ENCODE peak calls at places on chromosome X, in four cellular contexts. B, V, D and I are unnamed samples.

GRCh38 chrX:107450823-107451509 is 1.5 kb downstream of the FRMPD3 start:
- DNase-seq in D (peak), B (no peak), V (no peak), I (peak)

GRCh38 chrX:136475236-136475635 is 12.5 kb upstream of the BRS3 start:
- DNase-seq in B (no peak), V (no peak), D (no peak), I (no peak)

GRCh38 chrX:110852180-110852579 is 56.6 kb upstream of the CHRDL1 start:
- DNase-seq in D (peak), V (peak), B (peak), I (no peak)

GRCh38 chrX:119756926-119757635 is 1.3 kb upstream of the SOWAHD start:
- DNase-seq in B (no peak), V (peak), D (peak), I (no peak)

GRCh38 chrX:153773218-153773611 is 7.6 kb upstream of the SRPK3 start:
- DNase-seq in V (no peak), B (no peak), D (no peak), I (no peak)

GRCh38 chrX:139739138-139739537 is 31.2 kb upstream of the MCF2 start:
- DNase-seq in V (no peak), D (no peak), B (peak), I (no peak)

GRCh38 chrX:12949205-12949926 is 25.5 kb upstream of the TMSB4X start:
- DNase-seq in V (peak), B (peak), D (no peak), I (no peak)

GRCh38 chrX:57211906-57212305 is 74.6 kb upstream of the FAAH2 start:
- DNase-seq in D (peak), B (no peak), V (peak), I (no peak)

GRCh38 chrX:1534321-1535168 is 2.4 kb downstream of the P2RY8 start:
- DNase-seq in D (peak), V (no peak), B (no peak), I (no peak)

GRCh38 chrX:11138498-11139390 is 27.6 kb downstream of the HCCS start:
- DNase-seq in D (no peak), V (no peak), B (no peak), I (no peak)

GRCh38 chrX:117407449-117408170 is 709.0 kb downstream of the KLHL13 start:
- DNase-seq in B (no peak), D (no peak), V (peak), I (no peak)

GRCh38 chrX:74514384-74514783 is 93.1 kb downstream of the SLC16A2 start:
- DNase-seq in D (no peak), V (no peak), B (no peak), I (no peak)

GRCh38 chrX:87664381-87664780 is 146.8 kb downstream of the KLHL4 start:
- DNase-seq in D (no peak), V (peak), B (peak), I (peak)

GRCh38 chrX:38318196-38318595 is 9.1 kb downstream of the RPGR start:
- DNase-seq in B (no peak), V (no peak), D (no peak), I (no peak)

GRCh38 chrX:25219480-25219879 is 203.7 kb upstream of the ARX start:
- DNase-seq in B (no peak), D (no peak), V (no peak), I (no peak)
- H3K4me3 ChIP-seq in B (no peak), D (no peak), V (no peak), I (no peak)

GRCh38 chrX:18574591-18574990 is 97.3 kb downstream of the RS1 start:
- DNase-seq in B (peak), D (no peak), V (peak), I (no peak)
- H3K18ac ChIP-seq in B (no peak), D (no peak), V (no peak), I (no peak)

GRCh38 chrX:133437356-133437755 is 22.1 kb upstream of the GPC4 start:
- DNase-seq in V (no peak), B (no peak), D (no peak), I (no peak)
- H3K4ac ChIP-seq in V (no peak), B (no peak), D (peak), I (no peak)

GRCh38 chrX:2828404-2829065 is at the start of gene GYG2:
- DNase-seq in V (peak), B (peak), D (peak), I (peak)
- H3K4me3 ChIP-seq in V (peak), B (peak), D (peak), I (peak)

DNA sequence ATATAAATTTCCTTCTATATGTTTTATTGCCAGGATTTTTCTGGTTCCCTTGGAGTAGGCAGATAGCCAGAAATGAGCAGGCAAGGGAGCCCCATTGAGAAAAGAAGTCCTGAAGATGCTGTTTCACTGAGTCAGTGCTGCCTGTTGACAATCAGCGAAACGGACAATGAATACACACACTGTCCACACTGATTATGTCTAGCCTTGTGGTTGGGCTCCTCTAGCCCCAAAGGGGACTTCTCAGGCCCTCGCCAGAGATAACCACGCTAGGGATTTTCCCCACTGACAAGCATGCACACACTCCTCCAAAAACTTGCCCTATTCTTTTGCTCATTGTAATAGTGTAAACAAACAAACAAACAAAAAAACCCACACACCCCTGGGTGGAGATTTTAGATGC is 369.3 kb downstream of the DMD start:
- DNase-seq in D (no peak), B (no peak), V (no peak), I (no peak)
- H3K18ac ChIP-seq in D (no peak), B (no peak), V (no peak), I (no peak)

GRCh38 chrX:48737940-48738339 is 23.6 kb upstream of the GLOD5 start:
- DNase-seq in V (no peak), B (no peak), D (no peak), I (no peak)
- H3K4ac ChIP-seq in V (peak), B (peak), D (no peak), I (no peak)